ENCODE peak calls at places on chromosomes 6 and 20, in seven cellular contexts. One of them, this sample, is unnamed.

GRCh38 chr6:36947570-36948351 is 6.8 kb upstream of the PI16 start:
- DNase-seq in right atrium auricular region: no peak
- DNase-seq in tibial artery: no peak
- DNase-seq in AG09309: no peak
- DNase-seq in AG04450: no peak
- DNase-seq in gastrocnemius medialis: no peak
- DNase-seq in HCT116: peak
- DNase-seq in this sample: no peak

GRCh38 chr6:9233226-9233625 is 797.9 kb upstream of the SLC35B3 start:
- DNase-seq in right atrium auricular region: no peak
- DNase-seq in tibial artery: no peak
- DNase-seq in AG09309: no peak
- DNase-seq in AG04450: no peak
- DNase-seq in gastrocnemius medialis: no peak
- DNase-seq in HCT116: no peak
- DNase-seq in this sample: no peak

GRCh38 chr6:53020005-53020744 is 25.1 kb upstream of the GSTA4 start:
- DNase-seq in right atrium auricular region: no peak
- DNase-seq in tibial artery: no peak
- DNase-seq in AG09309: no peak
- DNase-seq in AG04450: no peak
- DNase-seq in gastrocnemius medialis: no peak
- DNase-seq in HCT116: no peak
- DNase-seq in this sample: no peak

GRCh38 chr6:63598251-63599036 is 26.2 kb downstream of the LOC128125822 start:
- DNase-seq in right atrium auricular region: no peak
- DNase-seq in tibial artery: peak
- DNase-seq in AG09309: no peak
- DNase-seq in AG04450: no peak
- DNase-seq in gastrocnemius medialis: peak
- DNase-seq in HCT116: peak
- DNase-seq in this sample: no peak

GRCh38 chr20:46774943-46775560 is 65.6 kb downstream of the SLC2A10 start:
- DNase-seq in right atrium auricular region: no peak
- DNase-seq in tibial artery: no peak
- DNase-seq in AG09309: no peak
- DNase-seq in AG04450: no peak
- DNase-seq in gastrocnemius medialis: no peak
- DNase-seq in HCT116: peak
- DNase-seq in this sample: no peak

GRCh38 chr6:40782355-40782754 is 195.2 kb upstream of the LRFN2 start:
- DNase-seq in right atrium auricular region: no peak
- DNase-seq in tibial artery: no peak
- DNase-seq in AG09309: no peak
- DNase-seq in AG04450: no peak
- DNase-seq in gastrocnemius medialis: peak
- DNase-seq in HCT116: no peak
- DNase-seq in this sample: no peak

GRCh38 chr6:80642452-80642851 is 536.0 kb downstream of the BCKDHB start:
- DNase-seq in right atrium auricular region: no peak
- DNase-seq in tibial artery: no peak
- DNase-seq in AG09309: peak
- DNase-seq in AG04450: no peak
- DNase-seq in gastrocnemius medialis: no peak
- DNase-seq in HCT116: no peak
- DNase-seq in this sample: peak

GRCh38 chr20:11917663-11918062 is at the start of gene BTBD3:
- DNase-seq in right atrium auricular region: peak
- DNase-seq in tibial artery: no peak
- DNase-seq in AG09309: no peak
- DNase-seq in AG04450: peak
- DNase-seq in gastrocnemius medialis: peak
- DNase-seq in HCT116: no peak
- DNase-seq in this sample: no peak

GRCh38 chr6:21360353-21360752 is 233.2 kb upstream of the SOX4 start:
- DNase-seq in right atrium auricular region: no peak
- DNase-seq in tibial artery: no peak
- DNase-seq in AG09309: no peak
- DNase-seq in AG04450: no peak
- DNase-seq in gastrocnemius medialis: no peak
- DNase-seq in HCT116: no peak
- DNase-seq in this sample: no peak

GRCh38 chr6:170232186-170233002 is 58.5 kb downstream of the DLL1 start:
- DNase-seq in right atrium auricular region: no peak
- DNase-seq in tibial artery: no peak
- DNase-seq in AG09309: no peak
- DNase-seq in AG04450: peak
- DNase-seq in gastrocnemius medialis: no peak
- DNase-seq in HCT116: no peak
- DNase-seq in this sample: no peak

DNA sequence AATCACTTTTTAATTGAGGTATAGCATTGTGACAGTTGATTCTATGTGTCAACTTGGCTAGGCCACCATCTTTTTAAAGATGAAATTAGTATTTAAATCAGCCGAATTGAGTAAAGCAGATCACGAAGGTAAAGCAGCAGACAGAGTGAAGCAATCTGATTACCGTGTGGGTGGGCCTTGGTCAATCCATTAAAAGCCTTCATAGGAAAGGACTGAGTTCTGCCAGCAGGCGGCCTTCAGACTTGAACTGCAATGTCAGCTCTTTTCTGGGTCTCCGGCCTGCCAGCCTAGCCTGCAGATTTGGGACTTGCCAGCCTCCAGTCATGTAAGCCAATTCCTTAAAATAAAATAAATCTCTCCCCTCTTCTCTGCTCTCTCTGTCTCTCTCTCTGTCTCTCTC is 22.4 kb upstream of the TGM2 start:
- DNase-seq in right atrium auricular region: no peak
- DNase-seq in tibial artery: no peak
- DNase-seq in AG09309: no peak
- DNase-seq in AG04450: no peak
- DNase-seq in gastrocnemius medialis: no peak
- DNase-seq in HCT116: no peak
- DNase-seq in this sample: no peak
- TF ChIP-seq CTCF in right atrium auricular region: no peak
- TF ChIP-seq CTCF in tibial artery: peak
- TF ChIP-seq CTCF in AG09309: peak
- TF ChIP-seq CTCF in AG04450: peak
- TF ChIP-seq CTCF in gastrocnemius medialis: no peak
- TF ChIP-seq CTCF in HCT116: peak
- TF ChIP-seq CTCF in this sample: peak

GRCh38 chr20:19938421-19938787 is 78.8 kb upstream of the NAA20 start:
- DNase-seq in right atrium auricular region: no peak
- DNase-seq in tibial artery: no peak
- DNase-seq in AG09309: no peak
- DNase-seq in AG04450: no peak
- DNase-seq in gastrocnemius medialis: no peak
- DNase-seq in HCT116: no peak
- DNase-seq in this sample: no peak

GRCh38 chr20:19937651-19938420 is 79.3 kb upstream of the NAA20 start:
- DNase-seq in right atrium auricular region: no peak
- DNase-seq in tibial artery: no peak
- DNase-seq in AG09309: no peak
- DNase-seq in AG04450: no peak
- DNase-seq in gastrocnemius medialis: no peak
- DNase-seq in HCT116: no peak
- DNase-seq in this sample: no peak

GRCh38 chr20:19934792-19935491 is 82.2 kb upstream of the NAA20 start:
- DNase-seq in right atrium auricular region: peak
- DNase-seq in tibial artery: peak
- DNase-seq in AG09309: no peak
- DNase-seq in AG04450: no peak
- DNase-seq in gastrocnemius medialis: peak
- DNase-seq in HCT116: no peak
- DNase-seq in this sample: no peak

GRCh38 chr20:19935842-19936241 is 81.3 kb upstream of the NAA20 start:
- DNase-seq in right atrium auricular region: no peak
- DNase-seq in tibial artery: no peak
- DNase-seq in AG09309: no peak
- DNase-seq in AG04450: no peak
- DNase-seq in gastrocnemius medialis: no peak
- DNase-seq in HCT116: no peak
- DNase-seq in this sample: no peak

DNA sequence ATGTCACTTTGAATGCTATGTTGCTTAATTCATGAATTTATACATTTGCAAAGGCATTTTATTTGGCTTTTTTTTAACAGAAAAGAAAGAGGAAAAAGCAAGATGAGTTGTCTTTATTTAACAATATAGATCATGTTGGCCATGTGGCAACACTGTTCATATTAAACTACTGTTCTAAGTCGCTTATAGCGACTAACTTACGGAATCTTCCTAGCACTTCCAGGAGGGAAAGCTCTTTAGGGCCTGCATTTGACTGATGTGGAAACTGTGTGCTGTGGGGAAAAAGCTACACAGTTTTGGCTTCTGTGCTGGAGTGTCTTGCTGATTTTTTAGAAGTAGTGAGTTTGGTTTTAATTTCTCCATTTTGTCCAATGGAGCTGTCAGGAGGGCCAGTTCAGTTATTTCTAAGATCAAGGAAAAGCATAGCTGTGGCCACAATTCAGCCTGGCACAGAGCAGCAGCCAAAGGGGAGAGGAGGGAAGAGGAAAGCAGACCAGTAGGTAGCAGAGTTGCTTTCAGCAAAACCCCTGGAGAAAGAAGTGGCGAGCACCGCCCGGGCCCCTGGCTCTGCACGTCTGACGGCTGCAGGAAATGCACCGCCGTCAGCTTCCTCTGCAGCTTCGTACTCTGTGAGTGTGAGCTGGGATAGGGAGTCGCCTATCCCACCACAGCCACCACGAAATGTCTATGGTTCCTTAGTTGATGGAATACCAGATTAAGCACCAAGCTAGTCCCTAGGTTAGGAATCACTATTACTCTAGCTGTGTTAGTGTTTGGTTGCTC is 80.2 kb upstream of the NAA20 start:
- DNase-seq in right atrium auricular region: no peak
- DNase-seq in tibial artery: no peak
- DNase-seq in AG09309: no peak
- DNase-seq in AG04450: no peak
- DNase-seq in gastrocnemius medialis: no peak
- DNase-seq in HCT116: no peak
- DNase-seq in this sample: no peak
- H3K4me3 ChIP-seq in right atrium auricular region: no peak
- H3K4me3 ChIP-seq in tibial artery: peak
- H3K4me3 ChIP-seq in AG09309: no peak
- H3K4me3 ChIP-seq in AG04450: no peak
- H3K4me3 ChIP-seq in gastrocnemius medialis: no peak
- H3K4me3 ChIP-seq in HCT116: no peak
- H3K4me3 ChIP-seq in this sample: no peak

GRCh38 chr6:143427109-143427817 is 23.2 kb downstream of the ADAT2 start:
- DNase-seq in right atrium auricular region: peak
- DNase-seq in tibial artery: peak
- DNase-seq in AG09309: peak
- DNase-seq in AG04450: peak
- DNase-seq in gastrocnemius medialis: peak
- DNase-seq in HCT116: no peak
- DNase-seq in this sample: peak
- TF ChIP-seq CTCF in right atrium auricular region: peak
- TF ChIP-seq CTCF in tibial artery: peak
- TF ChIP-seq CTCF in AG09309: peak
- TF ChIP-seq CTCF in AG04450: peak
- TF ChIP-seq CTCF in gastrocnemius medialis: peak
- TF ChIP-seq CTCF in HCT116: peak
- TF ChIP-seq CTCF in this sample: peak

GRCh38 chr20:58237318-58238182 is 9.1 kb upstream of the ANKRD60 start:
- DNase-seq in right atrium auricular region: no peak
- DNase-seq in tibial artery: no peak
- DNase-seq in AG09309: peak
- DNase-seq in AG04450: no peak
- DNase-seq in gastrocnemius medialis: no peak
- DNase-seq in HCT116: no peak
- DNase-seq in this sample: no peak
- H3K4me3 ChIP-seq in right atrium auricular region: no peak
- H3K4me3 ChIP-seq in tibial artery: no peak
- H3K4me3 ChIP-seq in AG09309: peak
- H3K4me3 ChIP-seq in AG04450: peak
- H3K4me3 ChIP-seq in gastrocnemius medialis: no peak
- H3K4me3 ChIP-seq in HCT116: no peak
- H3K4me3 ChIP-seq in this sample: peak

GRCh38 chr6:105603779-105604592 is 201.1 kb upstream of the PREP start:
- DNase-seq in right atrium auricular region: no peak
- DNase-seq in tibial artery: no peak
- DNase-seq in AG09309: no peak
- DNase-seq in AG04450: no peak
- DNase-seq in gastrocnemius medialis: no peak
- DNase-seq in HCT116: no peak
- DNase-seq in this sample: no peak
- TF ChIP-seq CTCF in right atrium auricular region: no peak
- TF ChIP-seq CTCF in tibial artery: no peak
- TF ChIP-seq CTCF in AG09309: no peak
- TF ChIP-seq CTCF in AG04450: no peak
- TF ChIP-seq CTCF in gastrocnemius medialis: no peak
- TF ChIP-seq CTCF in HCT116: no peak
- TF ChIP-seq CTCF in this sample: no peak

GRCh38 chr6:93393554-93394074 is 25.7 kb downstream of the EPHA7 start:
- DNase-seq in right atrium auricular region: no peak
- DNase-seq in tibial artery: no peak
- DNase-seq in AG09309: no peak
- DNase-seq in AG04450: no peak
- DNase-seq in gastrocnemius medialis: no peak
- DNase-seq in HCT116: no peak
- DNase-seq in this sample: no peak

GRCh38 chr6:93391982-93392381 is 27.4 kb downstream of the EPHA7 start:
- DNase-seq in right atrium auricular region: no peak
- DNase-seq in tibial artery: no peak
- DNase-seq in AG09309: no peak
- DNase-seq in AG04450: no peak
- DNase-seq in gastrocnemius medialis: no peak
- DNase-seq in HCT116: no peak
- DNase-seq in this sample: no peak

GRCh38 chr6:93392797-93393196 is 26.6 kb downstream of the EPHA7 start:
- DNase-seq in right atrium auricular region: no peak
- DNase-seq in tibial artery: no peak
- DNase-seq in AG09309: no peak
- DNase-seq in AG04450: no peak
- DNase-seq in gastrocnemius medialis: no peak
- DNase-seq in HCT116: no peak
- DNase-seq in this sample: no peak

GRCh38 chr6:93388070-93388469 is 31.3 kb downstream of the EPHA7 start:
- DNase-seq in right atrium auricular region: no peak
- DNase-seq in tibial artery: no peak
- DNase-seq in AG09309: no peak
- DNase-seq in AG04450: no peak
- DNase-seq in gastrocnemius medialis: no peak
- DNase-seq in HCT116: no peak
- DNase-seq in this sample: no peak

DNA sequence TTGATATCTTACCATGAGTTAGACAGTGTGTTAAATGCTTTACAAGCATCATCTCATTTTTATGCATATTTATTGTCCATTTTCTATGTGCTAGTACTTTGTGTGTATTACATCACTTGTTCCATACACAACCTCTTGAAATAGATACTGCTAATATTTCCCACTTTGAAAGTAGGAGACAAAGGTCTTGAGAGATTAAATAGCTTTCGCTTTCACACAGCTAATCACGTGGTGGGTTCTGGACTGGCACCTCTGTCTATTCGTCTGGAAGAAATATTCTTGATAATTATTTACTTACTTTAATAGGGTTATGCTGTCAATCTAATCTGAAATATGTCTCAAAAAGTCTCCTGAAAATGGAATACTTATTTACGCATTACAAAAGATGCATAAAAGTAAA is 30.2 kb downstream of the EPHA7 start:
- DNase-seq in right atrium auricular region: no peak
- DNase-seq in tibial artery: no peak
- DNase-seq in AG09309: no peak
- DNase-seq in AG04450: no peak
- DNase-seq in gastrocnemius medialis: no peak
- DNase-seq in HCT116: no peak
- DNase-seq in this sample: no peak
- H3K4me3 ChIP-seq in right atrium auricular region: no peak
- H3K4me3 ChIP-seq in tibial artery: no peak
- H3K4me3 ChIP-seq in AG09309: no peak
- H3K4me3 ChIP-seq in AG04450: no peak
- H3K4me3 ChIP-seq in gastrocnemius medialis: no peak
- H3K4me3 ChIP-seq in HCT116: no peak
- H3K4me3 ChIP-seq in this sample: no peak

This sample was measured in AG04449.